ENCODE peak calls at places on chromosomes 3 and 15, in four cellular contexts. One of them, this sample, is unnamed.

GRCh38 chr15:87369269-87369668 is 887.3 kb downstream of the NTRK3 start:
- DNase-seq in HepG2: no peak
- DNase-seq in K562: no peak
- DNase-seq in A549: no peak
- DNase-seq in this sample: no peak

GRCh38 chr3:194267744-194268658 is 83.1 kb downstream of the CPN2 start:
- DNase-seq in A549: no peak
- DNase-seq in HepG2: peak
- DNase-seq in K562: no peak
- DNase-seq in this sample: peak

GRCh38 chr3:144221771-144222170 is 250.1 kb downstream of the DIPK2A start:
- DNase-seq in K562: no peak
- DNase-seq in A549: no peak
- DNase-seq in HepG2: no peak
- DNase-seq in this sample: peak

GRCh38 chr3:150469031-150469930 is 61.2 kb downstream of the TSC22D2 start:
- DNase-seq in K562: peak
- DNase-seq in HepG2: peak
- DNase-seq in A549: peak
- DNase-seq in this sample: no peak

GRCh38 chr3:112481342-112481870 is 17.9 kb downstream of the BTLA start:
- DNase-seq in K562: no peak
- DNase-seq in A549: no peak
- DNase-seq in HepG2: no peak
- DNase-seq in this sample: no peak

GRCh38 chr3:79369306-79369705 is 398.5 kb downstream of the ROBO1 start:
- DNase-seq in A549: no peak
- DNase-seq in K562: no peak
- DNase-seq in HepG2: no peak
- DNase-seq in this sample: no peak

GRCh38 chr3:188578579-188579363 is 424.8 kb downstream of the LPP start:
- DNase-seq in A549: no peak
- DNase-seq in HepG2: no peak
- DNase-seq in K562: no peak
- DNase-seq in this sample: no peak

GRCh38 chr15:45123397-45123796 is 6.3 kb downstream of the DUOXA1 start:
- DNase-seq in K562: no peak
- DNase-seq in A549: no peak
- DNase-seq in HepG2: no peak
- DNase-seq in this sample: no peak

GRCh38 chr3:170043506-170043905 is 5.7 kb downstream of the GPR160 start:
- DNase-seq in HepG2: no peak
- DNase-seq in A549: no peak
- DNase-seq in K562: no peak
- DNase-seq in this sample: no peak

GRCh38 chr3:179860275-179861107 is 176.2 kb downstream of the PEX5L start:
- DNase-seq in HepG2: no peak
- DNase-seq in K562: no peak
- DNase-seq in A549: no peak
- DNase-seq in this sample: no peak

GRCh38 chr15:33454346-33454745 is 143.6 kb downstream of the RYR3 start:
- DNase-seq in A549: no peak
- DNase-seq in K562: no peak
- DNase-seq in HepG2: no peak
- DNase-seq in this sample: no peak

GRCh38 chr15:84750583-84751092 is 2.2 kb downstream of the ZNF592 start:
- DNase-seq in A549: no peak
- DNase-seq in HepG2: no peak
- DNase-seq in K562: no peak
- DNase-seq in this sample: no peak

GRCh38 chr3:38130631-38131065 is 6.3 kb downstream of the ACAA1 start:
- DNase-seq in K562: no peak
- DNase-seq in A549: no peak
- DNase-seq in HepG2: no peak
- DNase-seq in this sample: no peak

GRCh38 chr15:85623648-85624047 is 171.1 kb downstream of the KLHL25 start:
- DNase-seq in HepG2: no peak
- DNase-seq in K562: no peak
- DNase-seq in A549: no peak
- DNase-seq in this sample: no peak

GRCh38 chr15:90322531-90322930 is 29.6 kb upstream of the ZNF774 start:
- DNase-seq in K562: no peak
- DNase-seq in HepG2: no peak
- DNase-seq in A549: no peak
- DNase-seq in this sample: no peak

GRCh38 chr3:184574552-184575430 is 13.2 kb downstream of the EPHB3 start:
- DNase-seq in K562: no peak
- DNase-seq in HepG2: no peak
- DNase-seq in A549: no peak
- DNase-seq in this sample: peak

GRCh38 chr3:194396897-194397756 is 1.9 kb downstream of the GP5 start:
- DNase-seq in K562: no peak
- DNase-seq in HepG2: no peak
- DNase-seq in A549: no peak
- DNase-seq in this sample: peak

GRCh38 chr15:62920569-62921502 is 121.7 kb upstream of the TPM1 start:
- DNase-seq in HepG2: no peak
- DNase-seq in K562: no peak
- DNase-seq in A549: no peak
- DNase-seq in this sample: no peak

DNA sequence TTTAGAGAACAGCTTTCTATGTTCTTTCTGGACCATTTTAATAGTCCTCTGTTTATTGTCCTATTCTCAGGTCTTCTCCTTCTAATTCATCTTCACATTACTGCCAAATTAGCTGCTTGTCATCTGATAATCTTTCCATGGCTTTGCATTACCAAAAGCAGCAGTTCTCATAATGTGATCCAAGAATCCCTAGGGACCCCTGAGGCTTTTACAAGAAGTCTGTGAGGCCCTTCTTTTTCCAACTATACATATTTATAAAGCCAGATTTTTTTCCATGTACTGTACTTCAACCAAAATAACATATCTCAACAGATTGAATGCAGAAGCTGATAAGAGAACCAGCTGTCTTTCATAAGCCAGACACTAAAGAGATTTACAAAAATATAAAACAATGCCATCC is 162.5 kb upstream of the BFSP2 start:
- DNase-seq in A549: no peak
- DNase-seq in K562: no peak
- DNase-seq in HepG2: no peak
- DNase-seq in this sample: no peak
- TF ChIP-seq MAX in A549: no peak
- TF ChIP-seq MAX in K562: no peak
- TF ChIP-seq MAX in HepG2: no peak
- TF ChIP-seq MAX in this sample: no peak

DNA sequence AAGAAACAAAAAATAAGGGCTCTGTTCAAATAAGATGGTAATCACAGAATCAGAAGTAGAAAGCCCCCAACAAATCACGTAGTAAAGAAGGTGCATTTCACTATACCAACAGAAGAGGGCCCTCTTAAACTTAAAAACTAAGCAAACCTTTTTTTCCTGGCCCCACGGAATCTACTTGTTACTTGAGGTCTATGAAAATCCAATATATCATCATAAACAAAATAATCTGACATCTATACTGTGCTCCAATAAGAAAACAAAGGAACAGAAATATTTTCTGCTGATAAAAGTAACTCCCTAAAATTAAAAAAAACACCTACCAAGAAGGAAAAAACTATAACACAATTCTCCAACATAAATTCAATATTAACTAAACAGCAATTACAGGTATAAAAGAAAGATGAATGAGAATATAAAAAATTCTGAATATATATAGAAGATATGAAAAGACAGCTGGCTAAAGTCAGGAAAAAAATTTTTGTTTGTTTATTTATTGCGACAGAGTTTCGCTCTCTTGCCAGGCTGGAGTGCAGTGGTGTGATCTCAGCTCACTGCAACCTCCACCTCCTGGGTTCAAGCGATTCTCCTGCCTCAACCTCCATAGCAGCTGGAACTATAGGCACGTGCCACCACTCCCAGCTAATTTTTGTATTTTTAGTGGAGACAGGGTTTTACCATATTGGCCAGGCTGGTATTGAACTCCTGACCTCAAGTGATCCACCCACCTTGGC is 81.8 kb downstream of the CLASP2 start:
- DNase-seq in A549: peak
- DNase-seq in HepG2: peak
- DNase-seq in K562: peak
- DNase-seq in this sample: no peak
- TF ChIP-seq HMGXB4 in A549: no peak
- TF ChIP-seq HMGXB4 in HepG2: no peak
- TF ChIP-seq HMGXB4 in K562: no peak
- TF ChIP-seq HMGXB4 in this sample: no peak

DNA sequence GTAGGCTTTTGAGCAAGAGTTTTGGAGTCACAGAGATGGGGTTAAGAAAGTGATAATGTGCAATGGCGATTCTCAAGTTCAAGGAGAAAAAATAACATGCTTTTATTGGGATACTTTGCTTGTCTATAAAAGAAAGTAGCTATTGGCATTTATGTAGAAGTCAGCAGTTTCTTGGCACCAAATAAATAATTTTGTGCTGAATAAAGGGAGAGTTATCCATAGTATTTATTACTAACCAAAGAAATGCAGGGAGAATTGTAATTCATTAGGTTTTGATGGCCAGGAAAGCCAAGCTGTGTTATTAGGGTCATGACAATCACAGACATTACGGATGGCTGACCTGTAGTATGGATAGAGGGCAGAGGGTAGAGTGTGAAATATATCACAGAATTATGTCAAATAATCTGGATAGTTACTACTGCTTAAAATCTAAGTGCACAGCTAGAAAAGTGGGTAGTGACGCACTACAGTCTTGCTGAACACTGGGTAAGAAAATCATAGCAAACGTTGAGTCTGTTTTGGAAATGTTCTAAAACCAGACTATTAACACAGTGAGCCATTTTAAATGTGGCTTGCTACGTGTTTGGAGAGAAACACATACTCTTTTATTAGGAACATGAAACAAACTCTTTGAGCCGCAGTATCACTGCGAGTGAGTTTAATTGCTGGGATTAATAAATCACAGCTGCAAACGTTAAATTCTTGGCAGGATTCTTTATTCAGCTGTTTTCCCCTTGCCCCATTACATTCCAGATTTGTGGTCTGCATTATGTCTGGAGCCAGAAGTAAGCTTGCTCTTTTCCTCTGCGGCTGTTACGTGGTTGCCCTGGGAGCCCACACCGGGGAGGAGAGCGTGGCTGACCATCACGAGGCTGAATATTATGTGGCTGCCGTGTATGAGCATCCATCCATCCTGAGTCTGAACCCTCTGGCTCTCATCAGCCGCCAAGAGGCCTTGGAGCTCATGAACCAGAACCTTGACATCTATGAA is 33.4 kb downstream of the BTD start:
- DNase-seq in HepG2: no peak
- DNase-seq in K562: no peak
- DNase-seq in A549: no peak
- DNase-seq in this sample: no peak
- TF ChIP-seq NR3C1 in HepG2: no peak
- TF ChIP-seq NR3C1 in K562: no peak
- TF ChIP-seq NR3C1 in A549: no peak
- TF ChIP-seq NR3C1 in this sample: no peak

GRCh38 chr3:125643127-125643526 is 47.8 kb upstream of the OSBPL11 start:
- DNase-seq in A549: no peak
- DNase-seq in K562: no peak
- DNase-seq in HepG2: no peak
- DNase-seq in this sample: no peak

GRCh38 chr3:125651246-125651645 is 55.9 kb upstream of the OSBPL11 start:
- DNase-seq in HepG2: no peak
- DNase-seq in A549: no peak
- DNase-seq in K562: no peak
- DNase-seq in this sample: no peak

GRCh38 chr3:125645613-125646012 is 50.3 kb upstream of the OSBPL11 start:
- DNase-seq in HepG2: no peak
- DNase-seq in K562: no peak
- DNase-seq in A549: no peak
- DNase-seq in this sample: no peak

GRCh38 chr3:125644036-125645025 is 49.0 kb upstream of the OSBPL11 start:
- DNase-seq in HepG2: peak
- DNase-seq in K562: no peak
- DNase-seq in A549: no peak
- DNase-seq in this sample: no peak

GRCh38 chr3:125647318-125648014 is 52.2 kb upstream of the OSBPL11 start:
- DNase-seq in K562: no peak
- DNase-seq in HepG2: no peak
- DNase-seq in A549: no peak
- DNase-seq in this sample: no peak
- TF ChIP-seq MAX in K562: no peak
- TF ChIP-seq MAX in HepG2: no peak
- TF ChIP-seq MAX in A549: no peak
- TF ChIP-seq MAX in this sample: no peak

GRCh38 chr3:30181546-30181945 is 424.9 kb upstream of the TGFBR2 start:
- DNase-seq in HepG2: no peak
- DNase-seq in A549: no peak
- DNase-seq in K562: no peak
- DNase-seq in this sample: no peak
- TF ChIP-seq HMGXB4 in HepG2: no peak
- TF ChIP-seq HMGXB4 in A549: no peak
- TF ChIP-seq HMGXB4 in K562: no peak
- TF ChIP-seq HMGXB4 in this sample: no peak

GRCh38 chr15:100279446-100279845 is 62.3 kb downstream of the ADAMTS17 start:
- DNase-seq in K562: no peak
- DNase-seq in HepG2: no peak
- DNase-seq in A549: no peak
- DNase-seq in this sample: no peak
- TF ChIP-seq NR3C1 in K562: no peak
- TF ChIP-seq NR3C1 in HepG2: no peak
- TF ChIP-seq NR3C1 in A549: no peak
- TF ChIP-seq NR3C1 in this sample: no peak

GRCh38 chr3:87207500-87207899 is 19.6 kb upstream of the CHMP2B start:
- DNase-seq in K562: no peak
- DNase-seq in HepG2: no peak
- DNase-seq in A549: peak
- DNase-seq in this sample: no peak
- TF ChIP-seq MAX in K562: no peak
- TF ChIP-seq MAX in HepG2: no peak
- TF ChIP-seq MAX in A549: peak
- TF ChIP-seq MAX in this sample: no peak

DNA sequence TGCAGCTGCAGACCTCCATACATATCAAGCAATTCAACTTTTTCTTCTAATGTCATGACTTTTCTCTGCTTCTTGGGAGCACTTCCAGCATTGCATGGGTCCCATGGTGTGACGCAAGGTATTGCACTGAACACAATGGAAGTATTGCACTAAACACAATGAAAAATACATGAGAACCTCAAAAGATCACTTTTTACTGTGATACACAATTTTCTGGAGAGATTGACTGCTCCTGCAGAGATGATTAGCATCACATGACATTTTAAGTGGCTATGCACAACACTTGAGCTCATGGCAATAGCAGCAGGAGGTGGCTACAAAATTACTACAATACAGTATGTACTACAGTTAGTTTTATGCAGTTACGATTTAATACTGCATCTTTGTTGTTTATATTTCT is 113.5 kb upstream of the BHLHE40 start:
- DNase-seq in HepG2: no peak
- DNase-seq in A549: no peak
- DNase-seq in K562: no peak
- DNase-seq in this sample: no peak
- TF ChIP-seq HMGXB4 in HepG2: no peak
- TF ChIP-seq HMGXB4 in A549: no peak
- TF ChIP-seq HMGXB4 in K562: no peak
- TF ChIP-seq HMGXB4 in this sample: no peak

This sample was measured in WTC11.